ENCODE peak calls at places on chromosomes 11 and 22, in five cellular contexts. One of them, this sample, is unnamed.

GRCh38 chr11:26194871-26195270 is 137.1 kb upstream of the ANO3 start:
- DNase-seq in esophagus squamous epithelium: no peak
- DNase-seq in activated naive CD8-positive, alpha-beta T cell treated with anti-CD3 and anti-CD28 coated beads, Interleukin-2, amount 10 ng/mL, durations not matched to agents 7 days and 5 days: no peak
- DNase-seq in amniotic stem cell: no peak
- DNase-seq in body of pancreas: no peak
- DNase-seq in this sample: no peak

GRCh38 chr11:7485136-7485853 is at the start of gene OLFML1:
- DNase-seq in activated naive CD8-positive, alpha-beta T cell treated with anti-CD3 and anti-CD28 coated beads, Interleukin-2, amount 10 ng/mL, durations not matched to agents 7 days and 5 days: no peak
- DNase-seq in body of pancreas: peak; percentile 8
- DNase-seq in esophagus squamous epithelium: no peak
- DNase-seq in amniotic stem cell: no peak
- DNase-seq in this sample: no peak

GRCh38 chr11:35178067-35178805 is 39.3 kb downstream of the CD44 start:
- DNase-seq in body of pancreas: no peak
- DNase-seq in activated naive CD8-positive, alpha-beta T cell treated with anti-CD3 and anti-CD28 coated beads, Interleukin-2, amount 10 ng/mL, durations not matched to agents 7 days and 5 days: no peak
- DNase-seq in esophagus squamous epithelium: no peak
- DNase-seq in amniotic stem cell: no peak
- DNase-seq in this sample: no peak

GRCh38 chr22:36659762-36660509 is 43.6 kb downstream of the CACNG2 start:
- DNase-seq in esophagus squamous epithelium: peak; percentile 25
- DNase-seq in body of pancreas: peak; percentile 93
- DNase-seq in amniotic stem cell: peak; percentile 86
- DNase-seq in activated naive CD8-positive, alpha-beta T cell treated with anti-CD3 and anti-CD28 coated beads, Interleukin-2, amount 10 ng/mL, durations not matched to agents 7 days and 5 days: no peak
- DNase-seq in this sample: peak; percentile 53

GRCh38 chr11:32334822-32335221 is 100.5 kb downstream of the WT1 start:
- DNase-seq in esophagus squamous epithelium: no peak
- DNase-seq in amniotic stem cell: no peak
- DNase-seq in body of pancreas: peak; percentile 12
- DNase-seq in activated naive CD8-positive, alpha-beta T cell treated with anti-CD3 and anti-CD28 coated beads, Interleukin-2, amount 10 ng/mL, durations not matched to agents 7 days and 5 days: no peak
- DNase-seq in this sample: no peak

GRCh38 chr11:10005955-10006525 is 288.0 kb downstream of the SBF2 start:
- DNase-seq in body of pancreas: no peak
- DNase-seq in amniotic stem cell: no peak
- DNase-seq in esophagus squamous epithelium: no peak
- DNase-seq in activated naive CD8-positive, alpha-beta T cell treated with anti-CD3 and anti-CD28 coated beads, Interleukin-2, amount 10 ng/mL, durations not matched to agents 7 days and 5 days: no peak
- DNase-seq in this sample: no peak

GRCh38 chr11:8392166-8392565 is 128.5 kb upstream of the LMO1 start:
- DNase-seq in body of pancreas: no peak
- DNase-seq in esophagus squamous epithelium: no peak
- DNase-seq in activated naive CD8-positive, alpha-beta T cell treated with anti-CD3 and anti-CD28 coated beads, Interleukin-2, amount 10 ng/mL, durations not matched to agents 7 days and 5 days: no peak
- DNase-seq in amniotic stem cell: no peak
- DNase-seq in this sample: no peak

GRCh38 chr11:102453921-102454320 is 1.4 kb upstream of the TMEM123 start:
- DNase-seq in esophagus squamous epithelium: no peak
- DNase-seq in amniotic stem cell: no peak
- DNase-seq in body of pancreas: no peak
- DNase-seq in activated naive CD8-positive, alpha-beta T cell treated with anti-CD3 and anti-CD28 coated beads, Interleukin-2, amount 10 ng/mL, durations not matched to agents 7 days and 5 days: no peak
- DNase-seq in this sample: no peak

This sample was measured in Peyer's patch.